ENCODE peak calls at places on chromosomes 2 and 18, in four cellular contexts. One of them, this sample, is unnamed.
A peak's percentile ranks its signal among the peaks of the same experiment; 100 is the strongest.

GRCh38 chr18:2848145-2848878 is 1.5 kb downstream of the EMILIN2 start:
- DNase-seq in GM12878: no peak
- DNase-seq in K562: no peak
- DNase-seq in HepG2: no peak
- DNase-seq in this sample: no peak

GRCh38 chr2:103003750-103004250 is 242.0 kb downstream of the TMEM182 start:
- DNase-seq in HepG2: no peak
- DNase-seq in GM12878: no peak
- DNase-seq in K562: no peak
- DNase-seq in this sample: no peak

GRCh38 chr2:235083822-235084221 is 132.0 kb downstream of the SH3BP4 start:
- DNase-seq in HepG2: no peak
- DNase-seq in K562: no peak
- DNase-seq in GM12878: no peak
- DNase-seq in this sample: no peak

GRCh38 chr2:217220228-217221013 is 360.6 kb upstream of the TNP1 start:
- DNase-seq in GM12878: no peak
- DNase-seq in K562: no peak
- DNase-seq in HepG2: no peak
- DNase-seq in this sample: no peak

GRCh38 chr2:176637134-176637496 is 367.9 kb downstream of the MTX2 start:
- DNase-seq in HepG2: no peak
- DNase-seq in GM12878: no peak
- DNase-seq in K562: no peak
- DNase-seq in this sample: no peak

GRCh38 chr2:20169796-20170467 is 55.0 kb downstream of the SDC1 start:
- DNase-seq in GM12878: no peak
- DNase-seq in K562: no peak
- DNase-seq in HepG2: no peak
- DNase-seq in this sample: no peak

GRCh38 chr2:18980104-18980777 is 378.2 kb downstream of the OSR1 start:
- DNase-seq in K562: no peak
- DNase-seq in HepG2: no peak
- DNase-seq in GM12878: no peak
- DNase-seq in this sample: no peak

GRCh38 chr2:167823066-167823465 is 424.3 kb downstream of the STK39 start:
- DNase-seq in GM12878: no peak
- DNase-seq in K562: no peak
- DNase-seq in HepG2: no peak
- DNase-seq in this sample: no peak

GRCh38 chr18:23114911-23115310 is 20.4 kb upstream of the CABLES1 start:
- DNase-seq in HepG2: no peak
- DNase-seq in GM12878: no peak
- DNase-seq in K562: no peak
- DNase-seq in this sample: no peak

GRCh38 chr2:130834923-130835765 is 1.6 kb upstream of the ARHGEF4 start:
- DNase-seq in K562: no peak
- DNase-seq in HepG2: no peak
- DNase-seq in GM12878: no peak
- DNase-seq in this sample: no peak
- TF ChIP-seq CREM in K562: no peak
- TF ChIP-seq CREM in HepG2: no peak
- TF ChIP-seq CREM in GM12878: no peak
- TF ChIP-seq CREM in this sample: no peak

GRCh38 chr2:15617778-15618448 is 26.2 kb downstream of the DDX1 start:
- DNase-seq in GM12878: no peak
- DNase-seq in HepG2: no peak
- DNase-seq in K562: no peak
- DNase-seq in this sample: no peak

GRCh38 chr2:15614545-15615309 is 23.1 kb downstream of the DDX1 start:
- DNase-seq in K562: no peak
- DNase-seq in GM12878: no peak
- DNase-seq in HepG2: no peak
- DNase-seq in this sample: no peak

GRCh38 chr2:15616850-15617777 is 25.4 kb downstream of the DDX1 start:
- DNase-seq in HepG2: no peak
- DNase-seq in K562: no peak
- DNase-seq in GM12878: no peak
- DNase-seq in this sample: no peak

GRCh38 chr2:15615310-15615920 is 23.7 kb downstream of the DDX1 start:
- DNase-seq in GM12878: no peak
- DNase-seq in K562: no peak
- DNase-seq in HepG2: no peak
- DNase-seq in this sample: no peak

GRCh38 chr2:15616429-15616828 is 24.8 kb downstream of the DDX1 start:
- DNase-seq in HepG2: no peak
- DNase-seq in GM12878: no peak
- DNase-seq in K562: no peak
- DNase-seq in this sample: no peak
- TF ChIP-seq CREM in HepG2: no peak
- TF ChIP-seq CREM in GM12878: no peak
- TF ChIP-seq CREM in K562: no peak
- TF ChIP-seq CREM in this sample: no peak

GRCh38 chr2:17171446-17172049 is 346.7 kb downstream of the RAD51AP2 start:
- DNase-seq in GM12878: no peak
- DNase-seq in K562: no peak
- DNase-seq in HepG2: peak; percentile 45
- DNase-seq in this sample: peak; percentile 68
- TF ChIP-seq CREM in GM12878: no peak
- TF ChIP-seq CREM in K562: no peak
- TF ChIP-seq CREM in HepG2: no peak
- TF ChIP-seq CREM in this sample: no peak

GRCh38 chr2:236642584-236643291 is 73.1 kb downstream of the ACKR3 start:
- DNase-seq in GM12878: no peak
- DNase-seq in K562: no peak
- DNase-seq in HepG2: peak; percentile 18
- DNase-seq in this sample: no peak
- TF ChIP-seq CREM in GM12878: no peak
- TF ChIP-seq CREM in K562: no peak
- TF ChIP-seq CREM in HepG2: no peak
- TF ChIP-seq CREM in this sample: no peak

GRCh38 chr2:10413488-10413887 is 34.6 kb downstream of the ODC1 start:
- DNase-seq in GM12878: no peak
- DNase-seq in K562: no peak
- DNase-seq in HepG2: no peak
- DNase-seq in this sample: no peak

GRCh38 chr2:10414000-10414451 is 34.1 kb downstream of the ODC1 start:
- DNase-seq in HepG2: no peak
- DNase-seq in K562: no peak
- DNase-seq in GM12878: no peak
- DNase-seq in this sample: no peak

GRCh38 chr2:10411557-10411956 is 36.6 kb downstream of the ODC1 start:
- DNase-seq in K562: no peak
- DNase-seq in GM12878: no peak
- DNase-seq in HepG2: no peak
- DNase-seq in this sample: no peak

GRCh38 chr2:10410716-10411437 is 37.2 kb downstream of the ODC1 start:
- DNase-seq in K562: no peak
- DNase-seq in HepG2: no peak
- DNase-seq in GM12878: no peak
- DNase-seq in this sample: no peak

DNA sequence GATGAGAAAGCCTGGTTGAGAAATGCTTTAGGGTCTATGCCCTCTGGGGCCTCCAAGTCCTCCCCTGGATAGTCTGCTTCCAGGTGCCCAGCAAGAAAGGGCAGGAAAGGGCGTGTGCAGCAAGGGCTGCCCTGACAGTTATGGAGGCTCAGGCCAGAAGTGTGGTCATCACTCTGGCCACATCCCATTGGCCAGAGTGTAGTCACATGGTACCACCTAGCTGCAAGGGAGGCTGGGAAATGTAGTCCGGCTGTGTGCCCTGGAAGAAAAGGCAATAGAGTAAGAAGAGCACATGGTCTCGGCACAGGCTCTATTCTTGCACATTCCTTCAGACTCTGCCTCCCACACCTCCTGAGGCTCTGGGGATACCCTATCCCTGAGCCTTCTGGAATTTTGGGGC is 35.7 kb downstream of the ODC1 start:
- DNase-seq in K562: peak; percentile 75
- DNase-seq in GM12878: no peak
- DNase-seq in HepG2: peak; percentile 61
- DNase-seq in this sample: peak; percentile 68
- TF ChIP-seq CREM in K562: peak; percentile 81
- TF ChIP-seq CREM in GM12878: peak; percentile 67
- TF ChIP-seq CREM in HepG2: no peak
- TF ChIP-seq CREM in this sample: no peak

GRCh38 chr18:47150824-47151366 is 595 bp upstream of the HDHD2 start:
- DNase-seq in K562: no peak
- DNase-seq in GM12878: no peak
- DNase-seq in HepG2: peak; percentile 3
- DNase-seq in this sample: no peak
- TF ChIP-seq CREM in K562: no peak
- TF ChIP-seq CREM in GM12878: no peak
- TF ChIP-seq CREM in HepG2: no peak
- TF ChIP-seq CREM in this sample: no peak

GRCh38 chr2:186732843-186733242 is 39.0 kb downstream of the FAM171B start:
- DNase-seq in K562: no peak
- DNase-seq in HepG2: no peak
- DNase-seq in GM12878: no peak
- DNase-seq in this sample: no peak

GRCh38 chr2:186733414-186733813 is 39.6 kb downstream of the FAM171B start:
- DNase-seq in HepG2: no peak
- DNase-seq in K562: no peak
- DNase-seq in GM12878: no peak
- DNase-seq in this sample: no peak

GRCh38 chr2:186737737-186738508 is 44.1 kb downstream of the FAM171B start:
- DNase-seq in HepG2: no peak
- DNase-seq in GM12878: no peak
- DNase-seq in K562: no peak
- DNase-seq in this sample: no peak

GRCh38 chr2:186739739-186740138 is 45.9 kb downstream of the FAM171B start:
- DNase-seq in K562: no peak
- DNase-seq in GM12878: no peak
- DNase-seq in HepG2: no peak
- DNase-seq in this sample: no peak

DNA sequence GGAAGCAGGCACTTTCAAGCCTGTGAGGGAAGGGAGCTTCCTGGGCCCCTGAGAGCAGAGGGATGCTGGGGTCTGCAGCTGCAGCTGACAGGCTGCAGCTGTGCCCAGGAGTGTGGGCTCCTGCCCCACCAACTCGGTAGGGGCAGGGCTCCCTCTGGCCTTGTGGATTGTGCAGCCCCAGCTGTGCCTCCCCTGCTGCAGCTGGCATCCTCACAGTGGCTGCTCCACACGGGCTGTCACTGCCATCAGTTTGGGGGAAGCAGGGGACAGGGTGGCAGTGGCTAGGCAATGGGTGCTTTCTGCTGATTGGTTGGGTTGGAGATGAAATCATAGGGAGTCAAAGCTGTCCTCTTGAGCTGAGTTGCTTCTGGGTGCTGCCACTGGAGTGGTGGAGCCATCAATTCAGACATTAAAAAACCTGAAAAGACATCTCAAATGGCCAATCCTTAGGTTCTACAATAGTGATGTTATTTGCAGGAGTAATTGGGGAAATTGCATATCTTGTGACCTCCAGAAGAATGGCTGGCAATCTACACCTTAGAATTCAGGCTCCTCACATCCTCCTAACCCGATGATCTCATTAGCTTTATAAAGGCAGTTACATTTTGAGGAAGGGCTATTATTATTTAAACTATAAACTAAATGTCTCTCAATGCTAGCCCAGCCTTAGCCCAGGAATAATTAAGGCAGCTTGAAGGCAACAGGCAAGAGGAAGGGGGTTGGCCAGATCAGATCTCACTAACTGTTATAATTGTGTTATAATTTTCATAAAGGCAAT is 41.3 kb downstream of the FAM171B start:
- DNase-seq in GM12878: no peak
- DNase-seq in K562: no peak
- DNase-seq in HepG2: no peak
- DNase-seq in this sample: no peak
- TF ChIP-seq CREM in GM12878: no peak
- TF ChIP-seq CREM in K562: no peak
- TF ChIP-seq CREM in HepG2: no peak
- TF ChIP-seq CREM in this sample: no peak

GRCh38 chr2:239876241-239876947 is 148.7 kb downstream of the NDUFA10 start:
- DNase-seq in K562: no peak
- DNase-seq in GM12878: no peak
- DNase-seq in HepG2: peak; percentile 22
- DNase-seq in this sample: no peak

GRCh38 chr2:239871481-239872435 is 153.4 kb downstream of the NDUFA10 start:
- DNase-seq in HepG2: no peak
- DNase-seq in GM12878: no peak
- DNase-seq in K562: no peak
- DNase-seq in this sample: no peak

GRCh38 chr2:239876948-239877289 is 148.2 kb downstream of the NDUFA10 start:
- DNase-seq in K562: no peak
- DNase-seq in HepG2: no peak
- DNase-seq in GM12878: no peak
- DNase-seq in this sample: no peak

GRCh38 chr2:239873656-239874635 is 151.2 kb downstream of the NDUFA10 start:
- DNase-seq in K562: no peak
- DNase-seq in GM12878: no peak
- DNase-seq in HepG2: no peak
- DNase-seq in this sample: no peak

GRCh38 chr2:239874636-239875356 is 150.3 kb downstream of the NDUFA10 start:
- DNase-seq in K562: no peak
- DNase-seq in GM12878: no peak
- DNase-seq in HepG2: no peak
- DNase-seq in this sample: no peak
- TF ChIP-seq CREM in K562: no peak
- TF ChIP-seq CREM in GM12878: no peak
- TF ChIP-seq CREM in HepG2: no peak
- TF ChIP-seq CREM in this sample: no peak

GRCh38 chr2:125070726-125071505 is 1045.8 kb downstream of the CNTNAP5 start:
- DNase-seq in K562: no peak
- DNase-seq in HepG2: no peak
- DNase-seq in GM12878: no peak
- DNase-seq in this sample: no peak
- TF ChIP-seq CREM in K562: no peak
- TF ChIP-seq CREM in HepG2: no peak
- TF ChIP-seq CREM in GM12878: no peak
- TF ChIP-seq CREM in this sample: no peak

This sample was measured in WTC11.